ENCODE peak calls at places on chromosomes 11 and 22, in eight cellular contexts. A, S, E, F, Y, B, C and Q are unnamed samples.

GRCh38 chr11:100925935-100926334 is 203.7 kb downstream of the PGR start:
- DNase-seq in A (no peak), S (no peak), Y (peak), B (peak), C (no peak), F (no peak), E (peak), Q (no peak)

GRCh38 chr11:124612567-124613245 is 1.5 kb downstream of the PANX3 start:
- DNase-seq in C (no peak), E (no peak), A (no peak), B (peak), S (no peak), Y (no peak), F (peak), Q (no peak)

GRCh38 chr22:19876314-19876940 is 21.8 kb upstream of the GNB1L start:
- DNase-seq in Y (no peak), C (no peak), S (no peak), A (peak), B (no peak), E (no peak), F (no peak), Q (no peak)

GRCh38 chr11:62725686-62726085 is 1.6 kb downstream of the HNRNPUL2 start:
- DNase-seq in E (no peak), A (no peak), Y (peak), C (no peak), S (no peak), F (peak), B (peak), Q (no peak)

GRCh38 chr11:131372243-131372930 is 2.0 kb downstream of the NTM start:
- DNase-seq in Y (no peak), A (no peak), C (no peak), E (no peak), B (no peak), S (no peak), F (no peak), Q (no peak)

GRCh38 chr22:39287076-39287743 is 32.2 kb downstream of the RPL3 start:
- DNase-seq in C (no peak), B (no peak), F (peak), Y (no peak), S (no peak), E (no peak), A (peak), Q (peak)

GRCh38 chr22:37054078-37054440 is 2.5 kb downstream of the KCTD17 start:
- DNase-seq in C (no peak), E (no peak), F (no peak), B (no peak), S (no peak), A (no peak), Y (no peak), Q (no peak)

GRCh38 chr11:134800826-134801225 is 388.8 kb upstream of the B3GAT1 start:
- DNase-seq in S (no peak), E (no peak), C (no peak), F (peak), A (no peak), B (no peak), Y (no peak), Q (no peak)

GRCh38 chr11:35487532-35488078 is 37.8 kb downstream of the PAMR1 start:
- DNase-seq in C (no peak), B (peak), A (peak), S (no peak), F (peak), E (peak), Y (peak), Q (no peak)

GRCh38 chr22:42757475-42757874 is 36.8 kb upstream of the A4GALT start:
- DNase-seq in A (no peak), E (no peak), Y (peak), S (no peak), B (peak), F (no peak), C (no peak), Q (no peak)

GRCh38 chr11:27210509-27210908 is 152.5 kb downstream of the CCDC34 start:
- DNase-seq in E (no peak), S (no peak), Y (no peak), B (no peak), F (no peak), A (no peak), C (no peak), Q (no peak)

GRCh38 chr11:72681226-72682153 is 7.3 kb upstream of the PDE2A start:
- DNase-seq in C (no peak), Y (peak), S (no peak), F (no peak), E (no peak), A (no peak), B (no peak), Q (no peak)

GRCh38 chr11:13134886-13135285 is 125.8 kb downstream of the RASSF10 start:
- DNase-seq in S (no peak), F (no peak), C (no peak), E (no peak), Y (no peak), B (no peak), A (no peak), Q (no peak)

GRCh38 chr11:133835258-133836075 is 9.8 kb downstream of the SPATA19 start:
- DNase-seq in C (no peak), Y (peak), B (peak), E (no peak), F (peak), S (peak), A (no peak), Q (peak)

GRCh38 chr11:123300874-123301695 is 106.0 kb upstream of the CLMP start:
- DNase-seq in E (peak), Y (peak), B (peak), C (no peak), S (no peak), F (peak), A (no peak), Q (peak)

GRCh38 chr22:19097518-19097917 is 24.7 kb downstream of the DGCR2 start:
- DNase-seq in B (no peak), F (no peak), E (no peak), S (no peak), Y (no peak), A (no peak), C (no peak), Q (no peak)

GRCh38 chr11:116790167-116791001 is 1.3 kb downstream of the APOA5 start:
- DNase-seq in C (no peak), F (no peak), E (no peak), A (no peak), Y (no peak), B (no peak), S (no peak), Q (no peak)

GRCh38 chr11:120248551-120249278 is 8.8 kb downstream of the POU2F3 start:
- DNase-seq in F (no peak), Y (peak), S (no peak), E (no peak), C (no peak), B (peak), A (no peak), Q (peak)

GRCh38 chr22:38864361-38865191 is 7.4 kb downstream of the CBX6 start:
- DNase-seq in F (no peak), E (no peak), B (no peak), Y (no peak), C (no peak), A (peak), S (no peak), Q (no peak)

GRCh38 chr11:70539360-70540095 is 141.2 kb downstream of the CTTN start:
- DNase-seq in S (no peak), B (no peak), F (no peak), A (no peak), Y (no peak), E (no peak), C (no peak), Q (no peak)

GRCh38 chr22:47370448-47371262 is 608.2 kb downstream of the TBC1D22A start:
- DNase-seq in A (no peak), C (no peak), S (no peak), F (no peak), Y (no peak), E (no peak), B (no peak), Q (no peak)

GRCh38 chr11:8055111-8055835 is 25.7 kb upstream of the TUB start:
- DNase-seq in A (no peak), F (no peak), C (no peak), E (no peak), B (no peak), Y (no peak), S (no peak), Q (no peak)

GRCh38 chr11:62830904-62831519 is 839 bp downstream of the STX5 start:
- DNase-seq in F (peak), A (peak), E (no peak), Y (no peak), S (peak), C (no peak), B (no peak), Q (no peak)

GRCh38 chr11:46912526-46913150 is 5.7 kb downstream of the LRP4 start:
- DNase-seq in S (peak), E (no peak), Y (peak), B (no peak), F (peak), A (no peak), C (no peak), Q (no peak)